ENCODE peak calls at places on chromosomes 4 and X, in nine cellular contexts. T is mammary epithelial cell; X is small intestine; I is BE2C; Y is tibial nerve; E is GM23248; D is mesendoderm; P is uterus; C is CD8-positive, alpha-beta T cell. L is an unnamed sample. For H3K4me1, the result is how much of the 10 kb centered on the place peaks cover.

GRCh38 chr4:54879576-54879975 is 221.8 kb downstream of the KIT start:
- DNase-seq in C (no peak), Y (no peak), T (peak), P (no peak), E (peak), I (no peak), D (peak), X (no peak), L (no peak)

GRCh38 chrX:39645059-39645895 is 452.5 kb downstream of the BCOR start:
- DNase-seq in D (peak), X (no peak), E (peak), Y (peak), T (peak), P (peak), C (no peak), I (peak), L (no peak)

GRCh38 chrX:153723351-153724251 is 586 bp downstream of the BCAP31 start:
- DNase-seq in T (peak), I (peak), E (peak), C (peak), X (peak), D (peak), P (peak), Y (no peak), L (peak)

GRCh38 chr4:171650543-171650942 is 162.7 kb upstream of the GALNTL6 start:
- DNase-seq in X (no peak), D (peak), Y (no peak), I (peak), T (no peak), E (no peak), P (no peak), C (no peak), L (no peak)

GRCh38 chrX:29787666-29788065 is 427.7 kb upstream of the MAGEB2 start:
- DNase-seq in X (no peak), T (no peak), C (no peak), P (no peak), I (no peak), Y (no peak), D (no peak), E (no peak), L (no peak)

GRCh38 chrX:46208225-46208854 is 336.9 kb downstream of the ZNF674 start:
- DNase-seq in D (no peak), C (no peak), Y (no peak), E (peak), P (no peak), I (no peak), T (peak), X (peak), L (no peak)

GRCh38 chrX:80879143-80879542 is 69.5 kb upstream of the BRWD3 start:
- DNase-seq in P (no peak), D (no peak), C (no peak), Y (no peak), T (no peak), I (peak), X (peak), E (peak), L (peak)

GRCh38 chr4:7752649-7753048 is 187.0 kb downstream of the AFAP1 start:
- DNase-seq in Y (no peak), C (no peak), D (no peak), E (peak), P (no peak), X (no peak), I (no peak), T (peak), L (no peak)

GRCh38 chr4:185479507-185479971 is 8.0 kb upstream of the CCDC110 start:
- DNase-seq in T (no peak), E (no peak), I (no peak), C (no peak), Y (no peak), D (no peak), P (no peak), X (no peak), L (no peak)

GRCh38 chr4:169050308-169050707 is 40.3 kb upstream of the CBR4 start:
- DNase-seq in I (no peak), D (peak), P (no peak), T (no peak), X (no peak), E (no peak), C (no peak), Y (no peak), L (no peak)

GRCh38 chr4:119131160-119131559 is 4.5 kb upstream of the MYOZ2 start:
- DNase-seq in E (no peak), I (no peak), P (no peak), C (no peak), X (no peak), Y (no peak), T (no peak), D (no peak), L (no peak)

GRCh38 chr4:103272174-103272573 is 74.0 kb upstream of the CENPE start:
- DNase-seq in T (no peak), D (no peak), E (no peak), P (no peak), X (no peak), I (no peak), Y (no peak), C (no peak), L (peak)

GRCh38 chr4:115121351-115122043 is 8.1 kb upstream of the NDST4 start:
- DNase-seq in Y (no peak), T (no peak), D (no peak), P (no peak), C (no peak), X (no peak), I (no peak), E (no peak), L (no peak)

GRCh38 chr4:4519296-4519898 is 22.5 kb downstream of the STX18 start:
- DNase-seq in P (no peak), X (peak), D (peak), I (no peak), Y (no peak), C (no peak), E (peak), T (peak), L (no peak)

GRCh38 chr4:67721317-67721769 is 20.4 kb upstream of the UBA6 start:
- DNase-seq in Y (no peak), E (no peak), D (no peak), X (no peak), I (no peak), P (no peak), C (no peak), T (no peak), L (no peak)

GRCh38 chrX:134002921-134003615 is 17.7 kb upstream of the GPC3 start:
- DNase-seq in C (no peak), E (no peak), P (no peak), D (no peak), Y (no peak), I (no peak), X (no peak), T (no peak), L (no peak)

GRCh38 chrX:97117572-97117971 is 233.9 kb downstream of the RPA4 start:
- DNase-seq in X (no peak), Y (no peak), P (no peak), C (no peak), E (no peak), D (no peak), T (no peak), I (no peak), L (no peak)

GRCh38 chrX:2461711-2462016 is 39.1 kb downstream of the DHRSX start:
- DNase-seq in X (no peak), E (no peak), I (no peak), P (no peak), D (no peak), T (no peak), C (no peak), Y (no peak), L (no peak)

GRCh38 chr4:107780665-107781064 is 44.1 kb upstream of the SGMS2 start:
- DNase-seq in C (no peak), Y (no peak), X (no peak), E (peak), D (peak), I (no peak), T (peak), P (no peak), L (no peak)

DNA sequence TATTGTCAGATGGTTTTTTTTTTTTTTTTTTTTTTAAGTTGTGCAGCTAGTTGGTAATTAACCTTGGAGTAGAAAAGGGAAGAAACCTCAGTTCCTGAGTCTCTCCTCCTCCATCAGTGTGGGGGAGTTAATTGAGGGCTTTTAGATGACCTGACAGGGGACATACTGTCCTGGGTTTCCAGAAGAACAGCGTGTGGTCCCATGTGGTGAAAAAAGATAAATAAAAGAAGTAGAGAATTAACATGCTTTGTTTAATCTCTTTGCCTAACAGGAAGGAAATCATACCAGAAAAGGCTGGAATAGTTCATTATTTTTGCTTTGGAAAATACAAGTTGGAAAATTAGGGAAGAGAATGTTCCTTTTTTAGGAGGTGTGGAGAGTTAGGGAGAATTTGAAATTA is 123.8 kb downstream of the ARHGAP10 start:
- DNase-seq in I (no peak), P (no peak), X (no peak), D (no peak), C (no peak), E (no peak), Y (no peak), T (no peak), L (no peak)
- H3K4me1 ChIP-seq in I (under half), P (under half), X (under half), D (under half), C (under half), E (under half), Y (half or more), T (under half), L (under half)

GRCh38 chr4:37663552-37663951 is 22.6 kb downstream of the RELL1 start:
- DNase-seq in T (no peak), C (no peak), E (no peak), X (no peak), I (no peak), Y (no peak), P (no peak), D (no peak), L (no peak)
- H3K4me1 ChIP-seq in T (under half), C (under half), E (under half), X (under half), I (under half), Y (half or more), P (under half), D (under half), L (under half)

DNA sequence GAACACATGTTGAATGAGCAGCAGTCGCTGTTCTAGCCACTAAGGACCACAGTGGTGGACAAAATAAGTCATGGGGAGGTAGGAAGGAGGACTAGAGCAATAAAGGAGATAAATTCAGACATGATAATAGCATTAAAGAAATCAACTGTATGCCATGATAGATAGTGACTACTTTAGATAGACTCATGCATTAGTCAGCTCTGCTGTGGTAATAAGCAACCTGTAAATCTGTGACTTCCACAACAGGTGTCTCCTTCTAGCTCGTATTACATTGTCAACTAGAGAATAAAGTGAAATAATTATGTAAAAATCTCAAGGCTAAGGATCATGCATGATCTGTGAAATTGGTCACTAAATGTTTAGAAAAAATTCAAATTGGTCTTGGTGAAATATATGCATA is 77.9 kb downstream of the WWC2 start:
- DNase-seq in P (no peak), X (no peak), C (no peak), T (peak), I (no peak), E (no peak), D (no peak), Y (no peak), L (no peak)
- H3K4me1 ChIP-seq in P (under half), X (under half), C (under half), T (under half), I (under half), E (half or more), D (under half), Y (under half), L (under half)

GRCh38 chr4:86968477-86969015 is 33.7 kb downstream of the AFF1 start:
- DNase-seq in D (no peak), Y (no peak), X (no peak), T (no peak), I (no peak), P (no peak), C (no peak), E (no peak), L (no peak)

GRCh38 chr4:86973668-86974067 is 38.9 kb downstream of the AFF1 start:
- DNase-seq in I (no peak), D (no peak), E (no peak), Y (no peak), P (no peak), C (no peak), T (no peak), X (no peak), L (no peak)

GRCh38 chr4:86970447-86971354 is 35.9 kb downstream of the AFF1 start:
- DNase-seq in I (peak), C (no peak), D (no peak), P (no peak), T (no peak), Y (no peak), E (no peak), X (no peak), L (no peak)

GRCh38 chr4:86972997-86973396 is 38.2 kb downstream of the AFF1 start:
- DNase-seq in I (no peak), T (peak), P (no peak), X (peak), C (no peak), Y (no peak), D (peak), E (no peak), L (peak)

GRCh38 chr4:86971355-86971683 is 36.5 kb downstream of the AFF1 start:
- DNase-seq in T (no peak), I (no peak), D (no peak), C (no peak), E (no peak), X (no peak), Y (no peak), P (no peak), L (no peak)
- H3K4me1 ChIP-seq in T (under half), I (under half), D (under half), C (under half), E (under half), X (under half), Y (under half), P (under half), L (under half)

GRCh38 chr4:2934813-2935761 is 28.1 kb downstream of the NOP14 start:
- DNase-seq in P (peak), T (peak), X (peak), Y (peak), D (peak), I (peak), C (peak), E (peak), L (peak)
- H3K4me1 ChIP-seq in P (under half), T (under half), X (under half), Y (half or more), D (under half), I (under half), C (half or more), E (under half), L (under half)

GRCh38 chr4:163598028-163598427 is 103.5 kb downstream of the TMA16 start:
- DNase-seq in E (no peak), T (no peak), Y (no peak), D (no peak), C (no peak), I (no peak), P (no peak), X (no peak), L (no peak)

GRCh38 chr4:163598489-163598888 is 104.0 kb downstream of the TMA16 start:
- DNase-seq in X (no peak), Y (no peak), T (no peak), P (no peak), I (no peak), C (no peak), D (no peak), E (no peak), L (no peak)

GRCh38 chr4:163595590-163595989 is 101.1 kb downstream of the TMA16 start:
- DNase-seq in E (no peak), C (no peak), P (no peak), D (no peak), I (no peak), T (no peak), Y (no peak), X (no peak), L (no peak)

GRCh38 chr4:163603246-163603645 is 108.8 kb downstream of the TMA16 start:
- DNase-seq in C (no peak), E (no peak), P (no peak), T (no peak), I (no peak), Y (no peak), D (no peak), X (no peak), L (no peak)

DNA sequence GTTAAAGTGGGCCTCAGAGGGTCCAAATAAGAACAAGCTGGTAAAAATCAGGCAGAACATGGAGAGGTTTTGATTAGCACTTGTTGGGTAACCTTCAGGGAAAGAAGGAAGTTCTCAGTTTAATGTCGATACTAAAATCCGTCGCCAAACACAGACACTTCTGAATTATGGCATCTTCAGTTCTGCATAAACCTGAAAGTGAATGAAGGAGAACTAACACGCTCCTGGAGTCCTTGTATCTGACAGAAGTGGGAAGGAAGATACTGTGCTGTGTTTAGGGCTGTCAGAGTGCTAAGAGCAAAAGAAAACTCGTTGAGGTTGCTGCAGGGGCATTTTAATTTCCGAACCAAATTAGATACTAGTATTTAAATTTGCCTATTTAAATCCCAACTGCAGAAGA is 106.2 kb downstream of the TMA16 start:
- DNase-seq in I (no peak), P (no peak), C (no peak), E (no peak), T (no peak), Y (no peak), D (no peak), X (no peak), L (no peak)
- H3K4me1 ChIP-seq in I (under half), P (under half), C (under half), E (under half), T (under half), Y (under half), D (under half), X (under half), L (under half)

L was measured in prostate gland.